ENCODE peak calls at places on chromosomes 7 and 10, in five cellular contexts. One of them, this sample, is unnamed.

GRCh38 chr7:85287126-85287825 is 100.4 kb upstream of the SEMA3D start:
- DNase-seq in upper lobe of right lung: no peak
- DNase-seq in neural progenitor cell: no peak
- DNase-seq in A172: no peak
- DNase-seq in endothelial cell: no peak
- DNase-seq in this sample: no peak

GRCh38 chr7:78015574-78016260 is 217.1 kb downstream of the PHTF2 start:
- DNase-seq in upper lobe of right lung: no peak
- DNase-seq in neural progenitor cell: no peak
- DNase-seq in A172: no peak
- DNase-seq in endothelial cell: no peak
- DNase-seq in this sample: no peak

GRCh38 chr7:47724335-47724982 is 142.5 kb upstream of the TNS3 start:
- DNase-seq in upper lobe of right lung: no peak
- DNase-seq in neural progenitor cell: peak
- DNase-seq in A172: peak
- DNase-seq in endothelial cell: no peak
- DNase-seq in this sample: no peak

GRCh38 chr10:125149278-125150047 is 10.9 kb downstream of the CTBP2 start:
- DNase-seq in upper lobe of right lung: no peak
- DNase-seq in neural progenitor cell: no peak
- DNase-seq in A172: peak
- DNase-seq in endothelial cell: no peak
- DNase-seq in this sample: no peak

GRCh38 chr10:77744249-77744648 is 106.6 kb upstream of the KCNMA1 start:
- DNase-seq in upper lobe of right lung: no peak
- DNase-seq in neural progenitor cell: no peak
- DNase-seq in A172: no peak
- DNase-seq in endothelial cell: no peak
- DNase-seq in this sample: no peak

GRCh38 chr7:67813621-67814292 is 817.1 kb downstream of the TYW1 start:
- DNase-seq in upper lobe of right lung: no peak
- DNase-seq in neural progenitor cell: no peak
- DNase-seq in A172: no peak
- DNase-seq in endothelial cell: no peak
- DNase-seq in this sample: peak

GRCh38 chr10:200405-200804 is 65.2 kb downstream of the ZMYND11 start:
- DNase-seq in upper lobe of right lung: no peak
- DNase-seq in neural progenitor cell: no peak
- DNase-seq in A172: no peak
- DNase-seq in endothelial cell: no peak
- DNase-seq in this sample: no peak

GRCh38 chr7:7681191-7681935 is 37.0 kb downstream of the RPA3 start:
- DNase-seq in upper lobe of right lung: no peak
- DNase-seq in neural progenitor cell: peak
- DNase-seq in A172: peak
- DNase-seq in endothelial cell: peak
- DNase-seq in this sample: no peak

GRCh38 chr10:18261063-18261462 is 120.8 kb downstream of the CACNB2 start:
- DNase-seq in upper lobe of right lung: no peak
- DNase-seq in neural progenitor cell: peak
- DNase-seq in A172: no peak
- DNase-seq in endothelial cell: no peak
- DNase-seq in this sample: no peak

GRCh38 chr10:70540089-70540788 is 61.7 kb downstream of the PALD1 start:
- DNase-seq in upper lobe of right lung: no peak
- DNase-seq in neural progenitor cell: peak
- DNase-seq in A172: no peak
- DNase-seq in endothelial cell: peak
- DNase-seq in this sample: peak